ENCODE peak calls at places on chromosomes 6 and 20, in ten cellular contexts. One of them, this sample, is unnamed.

GRCh38 chr20:46199198-46199597 is 81.1 kb downstream of the CD40 start:
- DNase-seq in CD8-positive, alpha-beta T cell: no peak
- DNase-seq in nucleus accumbens: no peak
- DNase-seq in adrenal gland: peak
- DNase-seq in ACHN: no peak
- DNase-seq in A673: peak
- DNase-seq in HFF-Myc: no peak
- DNase-seq in CD8-positive, alpha-beta memory T cell: no peak
- DNase-seq in NCI-H526: no peak
- DNase-seq in left ventricle myocardium superior: no peak
- DNase-seq in this sample: no peak

GRCh38 chr6:46042355-46042999 is 26.8 kb upstream of the CLIC5 start:
- DNase-seq in CD8-positive, alpha-beta T cell: no peak
- DNase-seq in nucleus accumbens: no peak
- DNase-seq in adrenal gland: peak
- DNase-seq in ACHN: peak
- DNase-seq in A673: peak
- DNase-seq in HFF-Myc: peak
- DNase-seq in CD8-positive, alpha-beta memory T cell: no peak
- DNase-seq in NCI-H526: peak
- DNase-seq in left ventricle myocardium superior: no peak
- DNase-seq in this sample: no peak

GRCh38 chr6:168683621-168684020 is 242.6 kb downstream of the SMOC2 start:
- DNase-seq in CD8-positive, alpha-beta T cell: no peak
- DNase-seq in nucleus accumbens: peak
- DNase-seq in adrenal gland: no peak
- DNase-seq in ACHN: no peak
- DNase-seq in A673: no peak
- DNase-seq in HFF-Myc: no peak
- DNase-seq in CD8-positive, alpha-beta memory T cell: no peak
- DNase-seq in NCI-H526: no peak
- DNase-seq in left ventricle myocardium superior: no peak
- DNase-seq in this sample: no peak

GRCh38 chr20:35034150-35034549 is 58.5 kb downstream of the TRPC4AP start:
- DNase-seq in CD8-positive, alpha-beta T cell: no peak
- DNase-seq in nucleus accumbens: no peak
- DNase-seq in adrenal gland: no peak
- DNase-seq in ACHN: no peak
- DNase-seq in A673: no peak
- DNase-seq in HFF-Myc: no peak
- DNase-seq in CD8-positive, alpha-beta memory T cell: no peak
- DNase-seq in NCI-H526: no peak
- DNase-seq in left ventricle myocardium superior: no peak
- DNase-seq in this sample: no peak

GRCh38 chr20:22686097-22686496 is 101.7 kb upstream of the FOXA2 start:
- DNase-seq in CD8-positive, alpha-beta T cell: no peak
- DNase-seq in nucleus accumbens: peak
- DNase-seq in adrenal gland: peak
- DNase-seq in ACHN: no peak
- DNase-seq in A673: peak
- DNase-seq in HFF-Myc: no peak
- DNase-seq in CD8-positive, alpha-beta memory T cell: no peak
- DNase-seq in NCI-H526: peak
- DNase-seq in left ventricle myocardium superior: peak
- DNase-seq in this sample: peak

GRCh38 chr6:47698342-47698787 is at the start of gene ADGRF4:
- DNase-seq in CD8-positive, alpha-beta T cell: no peak
- DNase-seq in nucleus accumbens: no peak
- DNase-seq in adrenal gland: peak
- DNase-seq in ACHN: no peak
- DNase-seq in A673: no peak
- DNase-seq in HFF-Myc: no peak
- DNase-seq in CD8-positive, alpha-beta memory T cell: no peak
- DNase-seq in NCI-H526: peak
- DNase-seq in left ventricle myocardium superior: no peak
- DNase-seq in this sample: no peak

GRCh38 chr6:38571721-38572120 is 68.0 kb downstream of the BTBD9 start:
- DNase-seq in CD8-positive, alpha-beta T cell: no peak
- DNase-seq in nucleus accumbens: no peak
- DNase-seq in adrenal gland: no peak
- DNase-seq in ACHN: no peak
- DNase-seq in A673: no peak
- DNase-seq in HFF-Myc: no peak
- DNase-seq in CD8-positive, alpha-beta memory T cell: no peak
- DNase-seq in NCI-H526: no peak
- DNase-seq in left ventricle myocardium superior: no peak
- DNase-seq in this sample: no peak

GRCh38 chr6:56930846-56931245 is 24.1 kb upstream of the BEND6 start:
- DNase-seq in CD8-positive, alpha-beta T cell: no peak
- DNase-seq in nucleus accumbens: no peak
- DNase-seq in adrenal gland: no peak
- DNase-seq in ACHN: no peak
- DNase-seq in A673: no peak
- DNase-seq in HFF-Myc: no peak
- DNase-seq in CD8-positive, alpha-beta memory T cell: no peak
- DNase-seq in NCI-H526: no peak
- DNase-seq in left ventricle myocardium superior: no peak
- DNase-seq in this sample: no peak